ENCODE peak calls at places on chromosomes 5 and 9, in six cellular contexts. U, O, K, Y, J and E are unnamed samples.

GRCh38 chr9:137370865-137371520 is 52.0 kb downstream of the EXD3 start:
- DNase-seq in O (no peak), Y (peak; percentile 13), J (no peak), K (peak; percentile 33), U (peak; percentile 54), E (no peak)

GRCh38 chr9:112361602-112362001 is 18.3 kb upstream of the HSDL2 start:
- DNase-seq in J (peak; percentile 18), U (no peak), K (no peak), O (peak; percentile 37), Y (no peak), E (no peak)

GRCh38 chr9:16869140-16869903 is 1.1 kb downstream of the BNC2 start:
- DNase-seq in K (no peak), J (no peak), Y (no peak), U (no peak), O (no peak), E (peak; percentile 24)

GRCh38 chr5:39005566-39006232 is 68.5 kb downstream of the RICTOR start:
- DNase-seq in J (no peak), O (peak; percentile 12), U (no peak), K (no peak), Y (no peak), E (no peak)

GRCh38 chr5:157506981-157507780 is 47.2 kb downstream of the NIPAL4 start:
- DNase-seq in J (no peak), U (no peak), K (peak; percentile 54), Y (no peak), O (no peak), E (peak; percentile 77)

GRCh38 chr9:98341157-98342102 is 86.0 kb upstream of the TBC1D2 start:
- DNase-seq in Y (no peak), O (no peak), U (no peak), J (no peak), K (no peak), E (no peak)

GRCh38 chr5:116361171-116361967 is 213.3 kb downstream of the SEMA6A start:
- DNase-seq in K (peak; percentile 55), Y (peak; percentile 31), J (peak; percentile 37), O (no peak), U (peak; percentile 63), E (peak; percentile 69)

GRCh38 chr5:157390179-157390923 is 69.7 kb upstream of the NIPAL4 start:
- DNase-seq in O (peak; percentile 93), Y (peak; percentile 73), U (no peak), K (peak; percentile 51), J (no peak), E (peak; percentile 13)

GRCh38 chr5:24401767-24402166 is 243.0 kb downstream of the CDH10 start:
- DNase-seq in O (no peak), K (no peak), J (no peak), U (no peak), Y (no peak), E (no peak)

GRCh38 chr5:128905225-128906110 is 59.8 kb upstream of the SLC27A6 start:
- DNase-seq in Y (no peak), J (peak; percentile 29), K (no peak), O (peak; percentile 34), U (no peak), E (peak; percentile 9)

GRCh38 chr9:115200711-115201505 is 83.0 kb upstream of the TNC start:
- DNase-seq in O (no peak), U (no peak), Y (no peak), K (no peak), J (no peak), E (no peak)

GRCh38 chr5:178486305-178486704 is 103.9 kb downstream of the COL23A1 start:
- DNase-seq in Y (no peak), O (no peak), K (no peak), J (no peak), U (peak; percentile 3), E (no peak)

GRCh38 chr5:50476549-50476948 is 35.5 kb upstream of the EMB start:
- DNase-seq in U (no peak), J (no peak), O (no peak), K (no peak), Y (no peak), E (no peak)

GRCh38 chr5:27778121-27778520 is 739.7 kb upstream of the CDH9 start:
- DNase-seq in Y (no peak), U (no peak), O (no peak), K (no peak), J (no peak), E (no peak)

GRCh38 chr5:42887575-42887974 is 75.9 kb upstream of the SELENOP start:
- DNase-seq in O (no peak), J (no peak), Y (no peak), U (no peak), K (no peak), E (no peak)

GRCh38 chr5:176157656-176158055 is 80.6 kb upstream of the SIMC1 start:
- DNase-seq in U (no peak), J (no peak), K (no peak), O (no peak), Y (no peak), E (no peak)

GRCh38 chr9:13728121-13728520 is 448.6 kb upstream of the MPDZ start:
- DNase-seq in U (no peak), J (no peak), Y (no peak), K (no peak), O (no peak), E (no peak)

GRCh38 chr5:163504091-163504931 is 1.1 kb upstream of the MAT2B start:
- DNase-seq in Y (peak; percentile 83), K (peak; percentile 57), J (peak; percentile 33), O (peak; percentile 27), U (peak; percentile 70), E (peak; percentile 60)

GRCh38 chr5:133236976-133237375 is 185.2 kb downstream of the HSPA4 start:
- DNase-seq in U (peak; percentile 28), J (no peak), K (no peak), O (no peak), Y (no peak), E (no peak)

GRCh38 chr5:75340714-75341478 is 3.9 kb downstream of the HMGCR start:
- DNase-seq in J (no peak), Y (no peak), K (no peak), O (no peak), U (no peak), E (no peak)

GRCh38 chr5:141734501-141735231 is 52.6 kb upstream of the ARAP3 start:
- DNase-seq in J (peak; percentile 41), Y (no peak), U (peak; percentile 27), K (peak; percentile 35), O (no peak), E (peak; percentile 30)

GRCh38 chr5:142432961-142433360 is 108.1 kb upstream of the SPRY4 start:
- DNase-seq in Y (no peak), U (no peak), K (no peak), J (no peak), O (no peak), E (peak; percentile 25)

GRCh38 chr5:140664018-140664352 is 719 bp upstream of the WDR55 start:
- DNase-seq in O (no peak), K (no peak), Y (no peak), U (no peak), J (no peak), E (no peak)

GRCh38 chr9:36306481-36307306 is 48.4 kb upstream of the GNE start:
- DNase-seq in U (no peak), Y (no peak), K (no peak), J (no peak), O (peak; percentile 85), E (peak; percentile 48)

GRCh38 chr5:80238778-80239679 is 16.8 kb downstream of the SERINC5 start:
- DNase-seq in U (no peak), Y (peak; percentile 57), K (peak; percentile 72), J (peak; percentile 57), O (no peak), E (peak; percentile 63)

GRCh38 chr5:177346820-177347219 is 4.6 kb downstream of the LMAN2 start:
- DNase-seq in U (no peak), K (no peak), Y (no peak), O (no peak), J (no peak), E (no peak)

GRCh38 chr9:116154334-116154975 is 864 bp downstream of the PAPPA start:
- DNase-seq in O (no peak), K (no peak), J (peak; percentile 83), U (no peak), Y (no peak), E (no peak)

GRCh38 chr5:129098488-129099183 is 4.1 kb downstream of the ISOC1 start:
- DNase-seq in K (no peak), Y (no peak), O (no peak), U (no peak), J (no peak), E (no peak)

GRCh38 chr5:137743031-137743640 is 7.2 kb upstream of the KLHL3 start:
- DNase-seq in O (peak; percentile 77), K (peak; percentile 40), J (peak; percentile 50), Y (peak; percentile 38), U (no peak), E (peak; percentile 41)

GRCh38 chr9:7489018-7489417 is 310.6 kb downstream of the DMAC1 start:
- DNase-seq in U (no peak), Y (no peak), O (no peak), J (peak; percentile 38), K (no peak), E (peak; percentile 38)
- TF ChIP-seq EP300 in U (no peak), Y (no peak), O (no peak), J (no peak), K (no peak), E (no peak)

DNA sequence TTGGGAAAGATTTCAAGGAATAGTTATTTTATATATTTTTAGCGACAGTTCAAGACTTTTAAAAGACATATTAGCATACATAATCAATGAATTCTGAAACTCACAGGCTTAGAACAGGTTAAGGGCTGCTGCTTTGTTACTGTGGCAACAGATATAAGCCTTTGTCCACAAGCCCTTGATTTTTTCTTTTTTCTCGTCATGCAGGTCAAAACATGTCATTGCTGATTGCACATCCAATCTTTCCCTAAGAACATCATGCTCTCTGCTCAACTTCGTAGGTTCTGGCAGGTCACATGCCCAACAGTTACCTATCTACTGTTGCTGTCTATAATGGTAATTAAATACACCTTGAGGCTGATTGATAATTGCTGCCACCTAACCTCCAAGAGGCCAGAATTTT is 172.5 kb upstream of the PTPRD start:
- DNase-seq in Y (no peak), J (no peak), U (no peak), K (no peak), O (no peak), E (no peak)
- TF ChIP-seq POLR2AphosphoS5 in Y (no peak), J (no peak), U (no peak), K (no peak), O (no peak), E (no peak)

GRCh38 chr9:33817327-33818166 is 587 bp downstream of the UBE2R2 start:
- DNase-seq in K (peak; percentile 49), J (peak; percentile 84), Y (peak; percentile 48), O (peak; percentile 64), U (peak; percentile 79), E (peak; percentile 53)
- TF ChIP-seq CTCF in K (no peak), J (peak; percentile 40), Y (peak; percentile 57), O (no peak), U (peak; percentile 27), E (no peak)

GRCh38 chr5:36640949-36641348 is 34.5 kb downstream of the SLC1A3 start:
- DNase-seq in J (no peak), Y (no peak), O (no peak), K (no peak), U (no peak), E (no peak)

GRCh38 chr5:36635721-36636390 is 29.4 kb downstream of the SLC1A3 start:
- DNase-seq in U (no peak), O (no peak), Y (no peak), J (no peak), K (no peak), E (no peak)

GRCh38 chr5:36637516-36637915 is 31.1 kb downstream of the SLC1A3 start:
- DNase-seq in Y (no peak), O (no peak), K (no peak), J (no peak), U (no peak), E (no peak)

GRCh38 chr5:36637101-36637500 is 30.7 kb downstream of the SLC1A3 start:
- DNase-seq in Y (no peak), J (no peak), U (no peak), O (no peak), K (no peak), E (no peak)

GRCh38 chr5:36638056-36638455 is 31.6 kb downstream of the SLC1A3 start:
- DNase-seq in U (no peak), Y (no peak), J (no peak), O (no peak), K (no peak), E (no peak)
- TF ChIP-seq EP300 in U (no peak), Y (no peak), J (no peak), O (no peak), K (no peak), E (no peak)